ENCODE peak calls at places on chromosomes 4 and X, in four cellular contexts. O, S, T and N are unnamed samples.

GRCh38 chrX:16653424-16653823 is 3.5 kb downstream of the S100G start:
- DNase-seq in O (no peak), S (no peak), T (no peak), N (no peak)

GRCh38 chr4:1793496-1793840 is 375 bp downstream of the FGFR3 start:
- DNase-seq in O (peak), S (no peak), T (no peak), N (no peak)

GRCh38 chr4:74217365-74217764 is 59.4 kb downstream of the MTHFD2L start:
- DNase-seq in O (no peak), S (peak), T (no peak), N (peak)

GRCh38 chr4:102778720-102779119 is 18.0 kb upstream of the MANBA start:
- DNase-seq in O (no peak), S (no peak), T (no peak), N (no peak)

GRCh38 chr4:55366621-55367020 is 20.6 kb downstream of the SRD5A3 start:
- DNase-seq in O (no peak), S (no peak), T (no peak), N (no peak)

GRCh38 chr4:172708184-172708583 is 460.4 kb upstream of the GALNT7 start:
- DNase-seq in O (peak), S (no peak), T (no peak), N (no peak)

GRCh38 chr4:175309041-175309440 is 390.9 kb downstream of the ADAM29 start:
- DNase-seq in O (no peak), S (no peak), T (no peak), N (no peak)

GRCh38 chr4:165992263-165992662 is 119.2 kb downstream of the TLL1 start:
- DNase-seq in O (no peak), S (no peak), T (peak), N (peak)

GRCh38 chrX:56385336-56385735 is 153.2 kb downstream of the KLF8 start:
- DNase-seq in O (no peak), S (no peak), T (no peak), N (no peak)

GRCh38 chrX:38803286-38803608 is 2.0 kb downstream of the MID1IP1 start:
- DNase-seq in O (no peak), S (no peak), T (no peak), N (no peak)

GRCh38 chrX:148872881-148873280 is 372.5 kb downstream of the AFF2 start:
- DNase-seq in O (no peak), S (no peak), T (no peak), N (no peak)

GRCh38 chrX:65035451-65035779 is 59.2 kb upstream of the ZC4H2 start:
- DNase-seq in O (no peak), S (peak), T (no peak), N (peak)

GRCh38 chr4:92035666-92036065 is 268.1 kb upstream of the GRID2 start:
- DNase-seq in O (no peak), S (no peak), T (no peak), N (no peak)

GRCh38 chr4:183099537-183100297 is 660 bp downstream of the WWC2 start:
- DNase-seq in O (peak), S (no peak), T (no peak), N (no peak)

GRCh38 chr4:24513718-24514117 is 70.6 kb downstream of the DHX15 start:
- DNase-seq in O (no peak), S (no peak), T (no peak), N (no peak)

GRCh38 chr4:117417856-117418255 is 332.5 kb upstream of the TRAM1L1 start:
- DNase-seq in O (no peak), S (no peak), T (no peak), N (no peak)

GRCh38 chr4:17613761-17614415 is 553 bp upstream of the MED28 start:
- DNase-seq in O (no peak), S (peak), T (peak), N (peak)

GRCh38 chr4:12360391-12360790 is 931.7 kb upstream of the HS3ST1 start:
- DNase-seq in O (no peak), S (no peak), T (no peak), N (no peak)

GRCh38 chr4:152038238-152038637 is 277.4 kb upstream of the GATB start:
- DNase-seq in O (no peak), S (no peak), T (no peak), N (no peak)

GRCh38 chr4:182554736-182555135 is 311.5 kb downstream of the TENM3 start:
- DNase-seq in O (no peak), S (peak), T (no peak), N (no peak)

GRCh38 chr4:145061325-145061920 is 36.6 kb downstream of the ANAPC10 start:
- DNase-seq in O (peak), S (peak), T (peak), N (peak)

GRCh38 chr4:113692809-113693411 is 68.6 kb downstream of the CAMK2D start:
- DNase-seq in O (no peak), S (peak), T (no peak), N (no peak)

GRCh38 chrX:108198420-108198819 is 106.8 kb downstream of the ATG4A start:
- DNase-seq in O (no peak), S (no peak), T (peak), N (peak)

GRCh38 chr4:17781072-17781830 is at the start of gene FAM184B:
- DNase-seq in O (peak), S (no peak), T (no peak), N (no peak)

GRCh38 chr4:38860788-38861424 is 4.3 kb upstream of the TLR6 start:
- DNase-seq in O (peak), S (peak), T (no peak), N (no peak)

GRCh38 chr4:142312391-142312790 is 533.7 kb downstream of the INPP4B start:
- DNase-seq in O (no peak), S (no peak), T (no peak), N (no peak)

GRCh38 chrX:72002886-72003285 is 92.2 kb downstream of the NHSL2 start:
- DNase-seq in O (no peak), S (peak), T (no peak), N (peak)

GRCh38 chr4:77800483-77801259 is 18.5 kb downstream of the CNOT6L start:
- DNase-seq in O (no peak), S (peak), T (no peak), N (peak)

GRCh38 chrX:122625821-122626220 is 558.3 kb upstream of the GRIA3 start:
- DNase-seq in O (no peak), S (peak), T (no peak), N (peak)

GRCh38 chrX:11739796-11740195 is 18.2 kb upstream of the MSL3 start:
- DNase-seq in O (no peak), S (no peak), T (no peak), N (no peak)

GRCh38 chrX:56802921-56803848 is 74.1 kb downstream of the NBDY start:
- DNase-seq in O (peak), S (peak), T (peak), N (peak)

GRCh38 chr4:17670423-17670822 is 56.0 kb downstream of the MED28 start:
- DNase-seq in O (no peak), S (no peak), T (no peak), N (no peak)